ENCODE peak calls at places on chromosomes 16 and 17, in seven cellular contexts. One of them, this sample, is unnamed.

GRCh38 chr17:57875109-57876022 is 25.5 kb upstream of the MRPS23 start:
- DNase-seq in nephron progenitor cell: peak
- DNase-seq in NCI-H1436 treated with DMSO at 0.1 percent for 48 hours: no peak
- DNase-seq in ACHN: peak
- DNase-seq in NCI-H524: peak
- DNase-seq in GM23338: peak
- DNase-seq in stimulated activated CD4-positive, alpha-beta T cell treated with anti-CD3 and anti-CD28 coated beads, Interleukin-12 subunit alpha, Interleukin-12 subunit beta, amount 100 ng/mL, for 24 hours: no peak
- DNase-seq in this sample: no peak

GRCh38 chr17:22090263-22090935 is 398.1 kb downstream of the KCNJ18 start:
- DNase-seq in nephron progenitor cell: no peak
- DNase-seq in NCI-H1436 treated with DMSO at 0.1 percent for 48 hours: no peak
- DNase-seq in ACHN: no peak
- DNase-seq in NCI-H524: no peak
- DNase-seq in GM23338: no peak
- DNase-seq in stimulated activated CD4-positive, alpha-beta T cell treated with anti-CD3 and anti-CD28 coated beads, Interleukin-12 subunit alpha, Interleukin-12 subunit beta, amount 100 ng/mL, for 24 hours: no peak
- DNase-seq in this sample: no peak

GRCh38 chr16:31880322-31880979 is 6.8 kb downstream of the ZNF267 start:
- DNase-seq in nephron progenitor cell: no peak
- DNase-seq in NCI-H1436 treated with DMSO at 0.1 percent for 48 hours: no peak
- DNase-seq in ACHN: peak
- DNase-seq in NCI-H524: no peak
- DNase-seq in GM23338: no peak
- DNase-seq in stimulated activated CD4-positive, alpha-beta T cell treated with anti-CD3 and anti-CD28 coated beads, Interleukin-12 subunit alpha, Interleukin-12 subunit beta, amount 100 ng/mL, for 24 hours: no peak
- DNase-seq in this sample: no peak

GRCh38 chr16:162271-162991 is 3.3 kb upstream of the HBM start:
- DNase-seq in nephron progenitor cell: no peak
- DNase-seq in NCI-H1436 treated with DMSO at 0.1 percent for 48 hours: no peak
- DNase-seq in ACHN: no peak
- DNase-seq in NCI-H524: no peak
- DNase-seq in GM23338: no peak
- DNase-seq in stimulated activated CD4-positive, alpha-beta T cell treated with anti-CD3 and anti-CD28 coated beads, Interleukin-12 subunit alpha, Interleukin-12 subunit beta, amount 100 ng/mL, for 24 hours: no peak
- DNase-seq in this sample: no peak

GRCh38 chr16:16917201-16917600 is 538.3 kb downstream of the NPIPA7 start:
- DNase-seq in nephron progenitor cell: peak
- DNase-seq in NCI-H1436 treated with DMSO at 0.1 percent for 48 hours: no peak
- DNase-seq in ACHN: no peak
- DNase-seq in NCI-H524: no peak
- DNase-seq in GM23338: no peak
- DNase-seq in stimulated activated CD4-positive, alpha-beta T cell treated with anti-CD3 and anti-CD28 coated beads, Interleukin-12 subunit alpha, Interleukin-12 subunit beta, amount 100 ng/mL, for 24 hours: no peak
- DNase-seq in this sample: no peak

GRCh38 chr17:50451943-50452626 is 16.6 kb downstream of the CHAD start:
- DNase-seq in nephron progenitor cell: no peak
- DNase-seq in NCI-H1436 treated with DMSO at 0.1 percent for 48 hours: no peak
- DNase-seq in ACHN: no peak
- DNase-seq in NCI-H524: no peak
- DNase-seq in GM23338: no peak
- DNase-seq in stimulated activated CD4-positive, alpha-beta T cell treated with anti-CD3 and anti-CD28 coated beads, Interleukin-12 subunit alpha, Interleukin-12 subunit beta, amount 100 ng/mL, for 24 hours: no peak
- DNase-seq in this sample: no peak

GRCh38 chr17:45229681-45230409 is 8.2 kb downstream of the FMNL1 start:
- DNase-seq in nephron progenitor cell: no peak
- DNase-seq in NCI-H1436 treated with DMSO at 0.1 percent for 48 hours: no peak
- DNase-seq in ACHN: no peak
- DNase-seq in NCI-H524: no peak
- DNase-seq in GM23338: no peak
- DNase-seq in stimulated activated CD4-positive, alpha-beta T cell treated with anti-CD3 and anti-CD28 coated beads, Interleukin-12 subunit alpha, Interleukin-12 subunit beta, amount 100 ng/mL, for 24 hours: no peak
- DNase-seq in this sample: no peak

GRCh38 chr17:50465171-50465570 is 3.5 kb downstream of the CHAD start:
- DNase-seq in nephron progenitor cell: no peak
- DNase-seq in NCI-H1436 treated with DMSO at 0.1 percent for 48 hours: no peak
- DNase-seq in ACHN: no peak
- DNase-seq in NCI-H524: no peak
- DNase-seq in GM23338: no peak
- DNase-seq in stimulated activated CD4-positive, alpha-beta T cell treated with anti-CD3 and anti-CD28 coated beads, Interleukin-12 subunit alpha, Interleukin-12 subunit beta, amount 100 ng/mL, for 24 hours: no peak
- DNase-seq in this sample: no peak

GRCh38 chr16:79411805-79412204 is 188.7 kb downstream of the MAF start:
- DNase-seq in nephron progenitor cell: no peak
- DNase-seq in NCI-H1436 treated with DMSO at 0.1 percent for 48 hours: no peak
- DNase-seq in ACHN: no peak
- DNase-seq in NCI-H524: no peak
- DNase-seq in GM23338: no peak
- DNase-seq in stimulated activated CD4-positive, alpha-beta T cell treated with anti-CD3 and anti-CD28 coated beads, Interleukin-12 subunit alpha, Interleukin-12 subunit beta, amount 100 ng/mL, for 24 hours: no peak
- DNase-seq in this sample: no peak

GRCh38 chr17:64063766-64064224 is 43.4 kb upstream of the ICAM2 start:
- DNase-seq in nephron progenitor cell: peak
- DNase-seq in NCI-H1436 treated with DMSO at 0.1 percent for 48 hours: no peak
- DNase-seq in ACHN: peak
- DNase-seq in NCI-H524: peak
- DNase-seq in GM23338: peak
- DNase-seq in stimulated activated CD4-positive, alpha-beta T cell treated with anti-CD3 and anti-CD28 coated beads, Interleukin-12 subunit alpha, Interleukin-12 subunit beta, amount 100 ng/mL, for 24 hours: peak
- DNase-seq in this sample: no peak

GRCh38 chr16:23423496-23424049 is 29.4 kb downstream of the COG7 start:
- DNase-seq in nephron progenitor cell: no peak
- DNase-seq in NCI-H1436 treated with DMSO at 0.1 percent for 48 hours: no peak
- DNase-seq in ACHN: peak
- DNase-seq in NCI-H524: no peak
- DNase-seq in GM23338: peak
- DNase-seq in stimulated activated CD4-positive, alpha-beta T cell treated with anti-CD3 and anti-CD28 coated beads, Interleukin-12 subunit alpha, Interleukin-12 subunit beta, amount 100 ng/mL, for 24 hours: no peak
- DNase-seq in this sample: peak

GRCh38 chr16:3954411-3954921 is 74.0 kb upstream of the CREBBP start:
- DNase-seq in nephron progenitor cell: no peak
- DNase-seq in NCI-H1436 treated with DMSO at 0.1 percent for 48 hours: no peak
- DNase-seq in ACHN: peak
- DNase-seq in NCI-H524: peak
- DNase-seq in GM23338: no peak
- DNase-seq in stimulated activated CD4-positive, alpha-beta T cell treated with anti-CD3 and anti-CD28 coated beads, Interleukin-12 subunit alpha, Interleukin-12 subunit beta, amount 100 ng/mL, for 24 hours: no peak
- DNase-seq in this sample: no peak

GRCh38 chr16:49130397-49130796 is 151.2 kb downstream of the CBLN1 start:
- DNase-seq in nephron progenitor cell: no peak
- DNase-seq in NCI-H1436 treated with DMSO at 0.1 percent for 48 hours: no peak
- DNase-seq in ACHN: no peak
- DNase-seq in NCI-H524: no peak
- DNase-seq in GM23338: no peak
- DNase-seq in stimulated activated CD4-positive, alpha-beta T cell treated with anti-CD3 and anti-CD28 coated beads, Interleukin-12 subunit alpha, Interleukin-12 subunit beta, amount 100 ng/mL, for 24 hours: no peak
- DNase-seq in this sample: no peak

GRCh38 chr17:76918811-76919210 is 50.6 kb downstream of the MGAT5B start:
- DNase-seq in nephron progenitor cell: no peak
- DNase-seq in NCI-H1436 treated with DMSO at 0.1 percent for 48 hours: no peak
- DNase-seq in ACHN: no peak
- DNase-seq in NCI-H524: no peak
- DNase-seq in GM23338: no peak
- DNase-seq in stimulated activated CD4-positive, alpha-beta T cell treated with anti-CD3 and anti-CD28 coated beads, Interleukin-12 subunit alpha, Interleukin-12 subunit beta, amount 100 ng/mL, for 24 hours: no peak
- DNase-seq in this sample: no peak

This sample was measured in NCI-H1417 treated with DMSO at 0.1 percent for 48 hours.